ENCODE peak calls at places on chromosome 14, in six cellular contexts. X, U, Z, D, V and C are unnamed samples. For H3K9me3, the result is how much of the 10 kb centered on the place peaks cover.

GRCh38 chr14:76676539-76676938 is 84.7 kb upstream of the VASH1 start:
- DNase-seq in X (no peak), U (no peak), Z (no peak), D (no peak), V (no peak), C (no peak)

GRCh38 chr14:65824978-65825299 is 412.4 kb downstream of the FUT8 start:
- DNase-seq in X (no peak), U (no peak), Z (no peak), D (no peak), V (no peak), C (no peak)

GRCh38 chr14:90301580-90302181 is 30.1 kb downstream of the NRDE2 start:
- DNase-seq in X (no peak), U (no peak), Z (no peak), D (no peak), V (no peak), C (no peak)

GRCh38 chr14:55965851-55966250 is 152.4 kb upstream of the PELI2 start:
- DNase-seq in X (no peak), U (no peak), Z (no peak), D (no peak), V (no peak), C (no peak)

GRCh38 chr14:61765225-61765943 is 3.2 kb downstream of the SNAPC1 start:
- DNase-seq in X (no peak), U (no peak), Z (no peak), D (no peak), V (no peak), C (no peak)

GRCh38 chr14:63543826-63544320 is 696 bp upstream of the PPP2R5E start:
- DNase-seq in X (no peak), U (no peak), Z (no peak), D (no peak), V (no peak), C (no peak)

GRCh38 chr14:99571303-99571986 is 32.6 kb downstream of the CCDC85C start:
- DNase-seq in X (no peak), U (no peak), Z (no peak), D (no peak), V (no peak), C (no peak)

GRCh38 chr14:94970937-94971730 is 186.2 kb downstream of the DICER1 start:
- DNase-seq in X (no peak), U (no peak), Z (no peak), D (peak), V (no peak), C (no peak)

GRCh38 chr14:91350813-91351507 is 66.7 kb downstream of the CCDC88C start:
- DNase-seq in X (no peak), U (peak), Z (no peak), D (no peak), V (no peak), C (no peak)

GRCh38 chr14:67420102-67420739 is 8.3 kb upstream of the PLEK2 start:
- DNase-seq in X (peak), U (peak), Z (no peak), D (no peak), V (no peak), C (no peak)

GRCh38 chr14:67674480-67675218 is at the start of gene VTI1B:
- DNase-seq in X (peak), U (peak), Z (peak), D (peak), V (peak), C (peak)

GRCh38 chr14:55701638-55702037 is 121.6 kb downstream of the KTN1 start:
- DNase-seq in X (no peak), U (no peak), Z (no peak), D (no peak), V (no peak), C (no peak)

GRCh38 chr14:106877527-106877926 is 1351.1 kb downstream of the TMEM121 start:
- DNase-seq in X (no peak), U (no peak), Z (no peak), D (no peak), V (no peak), C (no peak)

GRCh38 chr14:106875503-106875902 is 1349.1 kb downstream of the TMEM121 start:
- DNase-seq in X (no peak), U (no peak), Z (no peak), D (no peak), V (no peak), C (no peak)

GRCh38 chr14:106876711-106877110 is 1350.3 kb downstream of the TMEM121 start:
- DNase-seq in X (no peak), U (no peak), Z (no peak), D (no peak), V (no peak), C (no peak)

GRCh38 chr14:106874365-106874764 is 1348.0 kb downstream of the TMEM121 start:
- DNase-seq in X (no peak), U (no peak), Z (no peak), D (no peak), V (no peak), C (no peak)

DNA sequence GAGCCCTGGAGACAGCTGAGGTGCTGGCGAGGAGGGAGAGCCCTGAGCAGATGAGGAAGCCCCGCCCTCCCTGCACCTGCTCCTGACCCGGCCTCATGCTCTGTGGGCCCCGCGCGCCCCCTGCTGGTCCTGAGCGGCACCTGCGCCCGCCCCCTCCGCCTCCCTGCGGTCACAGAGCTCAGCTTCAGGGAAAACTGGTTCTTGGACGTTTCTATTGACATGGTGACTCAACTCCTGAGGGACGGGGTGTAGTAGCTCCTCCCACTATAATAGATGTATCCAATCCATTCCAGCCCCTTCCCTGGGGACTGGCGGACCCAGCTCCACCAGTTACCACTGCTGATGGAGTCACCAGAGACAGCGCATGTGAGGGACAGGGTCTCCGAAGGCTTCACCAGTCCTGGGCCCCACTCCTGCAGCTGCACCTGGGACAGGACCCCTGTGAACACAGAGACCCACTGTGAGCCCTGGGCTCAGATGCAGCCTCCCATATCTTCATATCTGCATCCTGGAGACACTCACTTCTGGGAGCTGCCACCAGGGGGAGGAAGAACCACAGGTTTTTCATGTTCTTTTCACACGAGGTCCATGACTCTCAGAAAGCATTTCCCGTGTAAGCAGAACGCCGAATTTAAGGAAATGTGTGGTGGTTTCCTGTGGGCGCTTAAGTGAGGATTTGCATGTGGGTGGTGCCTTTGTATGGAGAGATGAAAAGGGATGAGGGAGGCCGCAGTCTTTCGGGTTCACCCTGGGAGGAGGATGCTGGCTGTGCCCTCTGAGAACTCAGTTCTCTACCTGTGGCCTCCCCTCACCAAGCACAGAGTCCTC is 1346.5 kb downstream of the TMEM121 start:
- DNase-seq in X (no peak), U (peak), Z (peak), D (no peak), V (peak), C (peak)
- H3K9me3 ChIP-seq in X (half or more), U (under half), Z (under half), D (under half), V (under half), C (under half)

DNA sequence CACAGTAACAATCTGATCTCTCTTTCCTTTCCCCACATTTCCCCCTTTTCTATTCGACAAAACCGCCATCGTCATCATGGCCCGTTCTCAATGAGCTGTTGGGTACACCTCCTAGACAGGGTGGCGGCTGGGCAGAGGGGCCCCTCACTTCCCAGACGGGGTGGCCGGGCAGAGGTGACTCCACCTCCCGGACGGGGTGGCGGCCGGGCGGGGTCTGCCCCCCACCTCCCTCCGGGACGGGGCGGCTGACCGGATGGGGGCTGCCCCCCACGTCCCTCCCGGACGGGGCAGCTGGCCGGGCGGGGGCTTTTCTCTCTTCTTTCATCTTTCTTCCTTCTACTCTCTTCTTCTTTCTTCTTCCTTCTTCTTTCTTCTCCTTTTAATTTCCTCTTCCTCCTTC is 1.3 kb upstream of the NUBPL start:
- DNase-seq in X (no peak), U (no peak), Z (no peak), D (peak), V (no peak), C (peak)
- H3K9me3 ChIP-seq in X (under half), U (under half), Z (under half), D (under half), V (under half), C (under half)

GRCh38 chr14:29264865-29265264 is 498.3 kb downstream of the FOXG1 start:
- DNase-seq in X (no peak), U (no peak), Z (no peak), D (no peak), V (no peak), C (no peak)
- H3K9me3 ChIP-seq in X (under half), U (under half), Z (under half), D (under half), V (under half), C (under half)

GRCh38 chr14:104706733-104707628 is 17.0 kb upstream of the ADSS1 start:
- DNase-seq in X (no peak), U (no peak), Z (no peak), D (no peak), V (no peak), C (no peak)

GRCh38 chr14:104710071-104710735 is 13.8 kb upstream of the ADSS1 start:
- DNase-seq in X (no peak), U (no peak), Z (no peak), D (no peak), V (no peak), C (no peak)

GRCh38 chr14:104707629-104708595 is 16.1 kb upstream of the ADSS1 start:
- DNase-seq in X (no peak), U (no peak), Z (no peak), D (no peak), V (no peak), C (no peak)

GRCh38 chr14:104708606-104709268 is 15.3 kb upstream of the ADSS1 start:
- DNase-seq in X (peak), U (peak), Z (peak), D (peak), V (peak), C (peak)

DNA sequence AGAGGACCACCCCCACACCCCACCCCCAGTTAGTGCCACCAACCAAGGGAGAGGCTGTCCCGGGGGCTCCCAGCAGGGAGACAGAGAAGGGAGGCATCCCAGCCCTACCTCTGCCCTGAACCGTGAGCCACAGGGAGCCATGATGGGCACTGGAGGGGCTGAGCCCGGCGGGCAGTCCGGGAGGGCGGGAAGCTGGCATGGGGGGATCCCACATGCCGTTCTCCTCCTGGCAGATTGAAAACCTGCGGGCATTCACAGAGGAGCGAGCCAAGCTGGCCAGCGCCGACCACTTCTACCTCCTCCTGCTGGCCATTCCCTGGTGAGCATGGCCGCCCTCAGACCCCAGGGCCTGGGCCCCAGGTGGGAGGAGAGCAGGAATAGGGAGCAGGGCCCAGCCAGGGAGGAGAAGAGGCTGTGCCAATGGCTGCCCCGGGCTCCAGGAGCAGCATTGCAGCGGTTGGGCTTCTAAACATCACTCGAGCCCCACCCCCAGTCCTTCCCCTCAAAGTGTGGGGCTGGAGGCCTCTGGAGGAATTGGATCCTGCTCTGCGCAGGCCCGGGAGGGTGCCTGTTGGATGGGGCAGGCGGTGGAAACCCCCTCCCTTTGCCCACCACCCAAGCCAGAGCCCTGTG is 14.5 kb upstream of the ADSS1 start:
- DNase-seq in X (no peak), U (no peak), Z (no peak), D (no peak), V (no peak), C (no peak)
- H3K9me3 ChIP-seq in X (under half), U (under half), Z (under half), D (under half), V (under half), C (under half)